ENCODE peak calls at places on chromosomes 3 and 15, in six cellular contexts. R is NCI-H1694 treated with DMSO at 0.1 percent for 48 hours, O is C1 segment of cervical spinal cord, B is substantia nigra, G is NCI-H2171, L is nephron progenitor cell. X is an unnamed sample.
A peak's percentile ranks its signal among the peaks of the same experiment; 100 is the strongest.

GRCh38 chr15:49876401-49877038 is 242.5 kb downstream of the ATP8B4 start:
- DNase-seq in G (no peak), O (no peak), R (no peak), B (no peak), L (no peak), X (no peak)

GRCh38 chr3:129482721-129483120 is 42.7 kb downstream of the IFT122 start:
- DNase-seq in G (no peak), R (peak; percentile 28), L (no peak), B (no peak), O (no peak), X (no peak)

GRCh38 chr15:25770031-25770430 is 93.1 kb downstream of the ATP10A start:
- DNase-seq in O (no peak), G (no peak), R (no peak), L (no peak), B (no peak), X (no peak)

GRCh38 chr15:101844916-101845315 is 32.9 kb downstream of the OR4F15 start:
- DNase-seq in G (no peak), L (no peak), B (no peak), O (no peak), R (no peak), X (no peak)

GRCh38 chr3:129305592-129306091 is 27.0 kb downstream of the HMCES start:
- DNase-seq in L (peak; percentile 91), G (no peak), B (peak; percentile 22), R (no peak), O (peak; percentile 14), X (peak; percentile 47)

GRCh38 chr15:96107922-96108321 is 222.6 kb upstream of the NR2F2 start:
- DNase-seq in R (no peak), O (no peak), L (no peak), G (no peak), B (no peak), X (no peak)

GRCh38 chr15:73373221-73373620 is 4.5 kb upstream of the HCN4 start:
- DNase-seq in O (no peak), L (no peak), B (no peak), R (no peak), G (no peak), X (no peak)

GRCh38 chr3:23805228-23805880 is 401 bp upstream of the UBE2E1 start:
- DNase-seq in L (no peak), O (no peak), R (no peak), B (no peak), G (no peak), X (no peak)

GRCh38 chr3:174907027-174907426 is 47.9 kb downstream of the NAALADL2 start:
- DNase-seq in O (no peak), G (no peak), B (no peak), R (no peak), L (no peak), X (no peak)

GRCh38 chr3:161035711-161036110 is 69.4 kb downstream of the B3GALNT1 start:
- DNase-seq in B (no peak), O (no peak), R (no peak), G (no peak), L (no peak), X (no peak)

X was measured in nucleus accumbens.